ENCODE peak calls at places on chromosome 3, in seven cellular contexts. A is Jurkat, Clone E6-1; J is mesenchymal stem cell; Z is activated naive CD4-positive, alpha-beta T cell; T is NCI-H774; L is SK-N-DZ; G is naive thymus-derived CD8-positive, alpha-beta T cell. V is an unnamed sample.

GRCh38 chr3:106728315-106728821 is 648.9 kb upstream of the CCDC54 start:
- DNase-seq in L (no peak), G (no peak), Z (no peak), A (no peak), J (peak), T (no peak), V (peak)

GRCh38 chr3:192082733-192083660 is 622.0 kb downstream of the PYDC2 start:
- DNase-seq in T (no peak), G (no peak), A (no peak), J (no peak), Z (no peak), L (no peak), V (no peak)

GRCh38 chr3:124266517-124266916 is 274.6 kb upstream of the ROPN1 start:
- DNase-seq in L (no peak), G (no peak), T (peak), A (no peak), J (no peak), Z (no peak), V (peak)

GRCh38 chr3:185729335-185729715 is 95.5 kb downstream of the IGF2BP2 start:
- DNase-seq in L (no peak), Z (no peak), G (no peak), J (peak), A (no peak), T (no peak), V (peak)

GRCh38 chr3:46934508-46935167 is 41.9 kb downstream of the CCDC12 start:
- DNase-seq in T (no peak), J (peak), Z (no peak), L (no peak), G (no peak), A (no peak), V (peak)

GRCh38 chr3:26623409-26624208 is 1.0 kb downstream of the LRRC3B start:
- DNase-seq in G (no peak), Z (no peak), T (no peak), A (no peak), L (peak), J (no peak), V (no peak)

GRCh38 chr3:89635137-89635536 is 527.7 kb downstream of the EPHA3 start:
- DNase-seq in A (no peak), G (no peak), Z (no peak), J (no peak), T (no peak), L (no peak), V (no peak)

GRCh38 chr3:149654188-149654601 is 3.6 kb downstream of the WWTR1 start:
- DNase-seq in Z (no peak), T (no peak), A (no peak), L (no peak), J (peak), G (no peak), V (peak)

GRCh38 chr3:39707314-39707909 is 102.0 kb upstream of the MYRIP start:
- DNase-seq in Z (no peak), T (no peak), G (peak), J (peak), L (peak), A (peak), V (peak)

GRCh38 chr3:190696777-190697501 is 165.6 kb downstream of the GMNC start:
- DNase-seq in Z (no peak), T (peak), G (no peak), J (peak), A (peak), L (peak), V (peak)

GRCh38 chr3:127216415-127217261 is 23.7 kb downstream of the PRR23E start:
- DNase-seq in T (no peak), J (no peak), L (no peak), G (no peak), Z (no peak), A (no peak), V (no peak)

GRCh38 chr3:125382323-125382722 is 7.2 kb upstream of the ZNF148 start:
- DNase-seq in Z (no peak), A (peak), T (no peak), L (no peak), J (no peak), G (no peak), V (no peak)

GRCh38 chr3:47503033-47503432 is 10.5 kb downstream of the ELP6 start:
- DNase-seq in L (no peak), Z (no peak), G (no peak), A (no peak), T (no peak), J (no peak), V (no peak)

GRCh38 chr3:111732248-111732879 is 126.7 kb upstream of the PHLDB2 start:
- DNase-seq in Z (no peak), G (no peak), A (no peak), T (peak), J (no peak), L (no peak), V (no peak)